ENCODE peak calls at places on chromosomes 7 and 10, in four cellular contexts. S is endodermal cell, B is left ventricle myocardium inferior, U is AG09309. X is an unnamed sample.
A peak's percentile ranks its signal among the peaks of the same experiment; 100 is the strongest.

GRCh38 chr7:55405856-55406541 is 40.9 kb downstream of the LANCL2 start:
- DNase-seq in S (no peak), B (no peak), U (no peak), X (no peak)

GRCh38 chr7:45978010-45978681 is 57.1 kb upstream of the IGFBP3 start:
- DNase-seq in S (peak; percentile 85), B (no peak), U (peak; percentile 96), X (peak; percentile 95)

GRCh38 chr10:27981744-27982143 is 17.1 kb downstream of the ODAD2 start:
- DNase-seq in S (no peak), B (no peak), U (no peak), X (no peak)

GRCh38 chr7:132547806-132548205 is 28.5 kb downstream of the PLXNA4 start:
- DNase-seq in S (no peak), B (no peak), U (no peak), X (no peak)

GRCh38 chr7:91435386-91436059 is 171.3 kb downstream of the FZD1 start:
- DNase-seq in S (no peak), B (no peak), U (peak; percentile 23), X (peak; percentile 38)

GRCh38 chr10:18545626-18546025 is 105.8 kb downstream of the NSUN6 start:
- DNase-seq in S (no peak), B (no peak), U (no peak), X (no peak)

GRCh38 chr7:169165-169853 is 23.1 kb upstream of the FAM20C start:
- DNase-seq in S (no peak), B (no peak), U (no peak), X (no peak)

GRCh38 chr7:84372155-84372621 is 177.6 kb upstream of the SEMA3A start:
- DNase-seq in S (no peak), B (no peak), U (peak; percentile 91), X (peak; percentile 87)

GRCh38 chr10:86751477-86751876 is 4.9 kb upstream of the BMPR1A start:
- DNase-seq in S (no peak), B (no peak), U (no peak), X (no peak)

GRCh38 chr7:40008218-40008815 is 58.3 kb downstream of the CDK13 start:
- DNase-seq in S (no peak), B (no peak), U (peak; percentile 56), X (peak; percentile 85)

GRCh38 chr7:10973942-10974716 is 457 bp downstream of the PHF14 start:
- DNase-seq in S (peak; percentile 70), B (peak; percentile 30), U (no peak), X (peak; percentile 48)

GRCh38 chr7:121557034-121557892 is 161.2 kb upstream of the FAM3C start:
- DNase-seq in S (no peak), B (no peak), U (no peak), X (no peak)

GRCh38 chr7:30308392-30308791 is 24.0 kb downstream of the ZNRF2 start:
- DNase-seq in S (no peak), B (no peak), U (no peak), X (no peak)

GRCh38 chr7:28977881-28978280 is 19.8 kb upstream of the TRIL start:
- DNase-seq in S (no peak), B (no peak), U (no peak), X (no peak)

GRCh38 chr10:99389721-99390480 is 40.5 kb downstream of the GOT1 start:
- DNase-seq in S (no peak), B (no peak), U (no peak), X (no peak)

GRCh38 chr7:49125246-49125645 is 200.9 kb downstream of the CDC14C start:
- DNase-seq in S (no peak), B (no peak), U (no peak), X (no peak)

GRCh38 chr10:48550977-48551376 is 53.9 kb downstream of the ARHGAP22 start:
- DNase-seq in S (peak; percentile 35), B (no peak), U (no peak), X (no peak)

GRCh38 chr7:131747625-131748024 is 191.2 kb upstream of the PODXL start:
- DNase-seq in S (no peak), B (no peak), U (no peak), X (no peak)

GRCh38 chr7:21941570-21942224 is 4.0 kb downstream of the CDCA7L start:
- DNase-seq in S (peak; percentile 68), B (no peak), U (peak; percentile 31), X (no peak)

GRCh38 chr7:36084485-36085091 is 68.5 kb upstream of the EEPD1 start:
- DNase-seq in S (peak; percentile 89), B (no peak), U (peak; percentile 8), X (peak; percentile 22)

GRCh38 chr7:116499168-116500070 is at the start of gene CAV2:
- DNase-seq in S (peak; percentile 90), B (peak; percentile 83), U (no peak), X (peak; percentile 74)

GRCh38 chr7:30173058-30173897 is 38.5 kb downstream of the MTURN start:
- DNase-seq in S (peak; percentile 55), B (peak; percentile 74), U (peak; percentile 97), X (peak; percentile 70)

GRCh38 chr10:44961931-44962750 is 2.5 kb downstream of the RASSF4 start:
- DNase-seq in S (peak; percentile 33), B (no peak), U (no peak), X (no peak)
- H3K4me3 ChIP-seq in S (no peak overlapping the region), B (peak overlapping the region; percentile 85), U (no peak overlapping the region), X (no peak overlapping the region)

GRCh38 chr7:94400022-94400421 is 5.3 kb downstream of the COL1A2 start:
- DNase-seq in S (no peak), B (no peak), U (no peak), X (peak; percentile 37)

GRCh38 chr7:94403546-94403945 is 8.9 kb downstream of the COL1A2 start:
- DNase-seq in S (no peak), B (no peak), U (no peak), X (peak; percentile 39)

GRCh38 chr7:94397721-94398120 is 3.0 kb downstream of the COL1A2 start:
- DNase-seq in S (no peak), B (no peak), U (no peak), X (peak; percentile 49)

GRCh38 chr7:94401411-94401810 is 6.7 kb downstream of the COL1A2 start:
- DNase-seq in S (no peak), B (no peak), U (no peak), X (peak; percentile 39)

GRCh38 chr7:94400643-94401042 is 5.9 kb downstream of the COL1A2 start:
- DNase-seq in S (no peak), B (no peak), U (no peak), X (peak; percentile 63)
- H3K4me3 ChIP-seq in S (no peak overlapping the region), B (peak overlapping the region; percentile 19), U (peak overlapping the region; percentile 87), X (no peak overlapping the region)

DNA sequence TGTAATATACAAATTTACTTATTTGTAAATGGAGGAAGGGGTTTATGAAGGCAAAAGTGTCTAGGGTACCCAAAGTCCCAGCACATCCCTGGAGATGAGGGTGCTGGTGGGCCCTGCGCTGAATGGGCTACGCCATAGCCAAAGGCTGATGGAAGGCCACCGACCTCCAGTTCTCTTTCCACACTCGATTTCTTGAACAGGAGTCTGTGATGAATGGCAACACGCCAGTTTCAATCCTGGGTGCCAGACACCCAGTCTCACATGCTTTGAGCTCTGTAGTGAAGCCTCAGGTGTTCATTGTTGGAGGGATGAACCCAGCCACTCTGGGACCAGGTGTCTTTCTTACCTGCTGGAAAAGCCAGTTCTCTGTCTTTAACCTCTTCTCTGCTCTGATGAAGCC is 752 bp downstream of the LRMDA start:
- DNase-seq in S (peak; percentile 56), B (no peak), U (no peak), X (no peak)
- H3K4me3 ChIP-seq in S (no peak overlapping the region), B (peak overlapping the region; percentile 77), U (no peak overlapping the region), X (no peak overlapping the region)

DNA sequence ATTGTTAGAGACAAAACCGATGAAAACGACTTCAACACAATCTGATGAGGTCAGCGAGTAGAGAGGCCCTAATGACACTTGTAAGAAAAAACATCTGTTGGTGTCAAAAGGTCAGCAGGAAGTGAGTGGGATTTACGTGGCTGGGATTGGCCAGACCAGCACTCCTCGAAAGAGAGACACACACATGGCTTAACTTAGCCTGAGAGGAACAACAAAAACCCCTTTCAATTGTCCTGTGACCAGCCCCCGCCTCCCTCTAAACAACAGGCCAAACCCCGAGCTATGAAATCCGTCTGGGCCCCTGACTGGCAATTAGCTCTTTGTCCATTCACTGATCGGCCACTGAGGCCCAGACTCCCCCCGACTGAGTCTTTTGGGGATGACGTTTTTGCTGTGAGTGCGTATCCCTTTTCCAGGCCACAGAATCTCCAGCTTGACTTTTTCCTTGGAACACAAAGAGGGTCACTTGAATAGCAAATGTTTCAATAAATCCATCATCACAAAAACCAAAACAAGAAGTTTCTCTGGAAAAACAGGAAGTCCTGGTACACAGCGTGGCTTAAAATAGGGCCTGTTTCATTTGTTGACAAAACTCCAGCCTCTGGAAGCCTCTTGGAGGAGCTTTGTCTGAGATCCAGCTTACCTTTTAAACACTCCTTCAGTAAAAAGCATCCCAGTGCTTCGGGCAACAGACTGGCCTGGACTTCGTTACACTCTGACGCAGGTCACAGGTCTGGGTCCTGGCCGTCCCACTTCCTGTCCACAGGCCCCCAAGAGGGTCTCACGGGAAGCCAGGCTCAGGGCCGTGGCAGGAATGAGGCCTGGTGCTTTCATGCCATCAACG is 103.0 kb downstream of the CTBP2 start:
- DNase-seq in S (no peak), B (peak; percentile 61), U (peak; percentile 74), X (peak; percentile 96)
- H3K4me3 ChIP-seq in S (no peak overlapping the region), B (peak overlapping the region; percentile 40), U (no peak overlapping the region), X (no peak overlapping the region)

DNA sequence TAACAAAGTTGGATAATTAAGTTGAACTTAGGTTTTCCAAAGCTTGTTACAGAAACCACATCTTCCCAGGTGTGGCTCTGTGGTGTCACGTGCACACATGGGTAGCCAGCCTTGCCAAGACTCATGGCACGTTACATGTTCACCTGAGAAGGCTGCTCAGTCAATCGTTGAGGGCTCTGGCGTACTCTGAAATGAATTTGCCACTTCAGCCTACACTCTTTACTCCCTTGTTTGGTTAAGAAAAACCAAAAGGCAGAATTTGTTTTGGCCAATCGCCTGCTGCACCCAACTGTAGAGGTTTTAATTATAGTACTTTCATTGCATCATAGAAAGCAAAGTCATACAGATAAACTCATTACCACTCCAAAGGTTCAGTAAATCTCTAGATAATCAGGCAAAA is 88.6 kb downstream of the DIP2C start:
- DNase-seq in S (no peak), B (no peak), U (no peak), X (no peak)
- H3K4me3 ChIP-seq in S (no peak overlapping the region), B (no peak overlapping the region), U (no peak overlapping the region), X (no peak overlapping the region)

GRCh38 chr7:44128721-44129582 is 5.6 kb upstream of the POLD2 start:
- DNase-seq in S (no peak), B (no peak), U (no peak), X (no peak)
- H3K4me3 ChIP-seq in S (no peak overlapping the region), B (no peak overlapping the region), U (no peak overlapping the region), X (no peak overlapping the region)

GRCh38 chr10:100570518-100570865 is 34.7 kb downstream of the HIF1AN start:
- DNase-seq in S (no peak), B (no peak), U (no peak), X (no peak)
- H3K4me3 ChIP-seq in S (peak overlapping the region; percentile 77), B (no peak overlapping the region), U (no peak overlapping the region), X (no peak overlapping the region)

DNA sequence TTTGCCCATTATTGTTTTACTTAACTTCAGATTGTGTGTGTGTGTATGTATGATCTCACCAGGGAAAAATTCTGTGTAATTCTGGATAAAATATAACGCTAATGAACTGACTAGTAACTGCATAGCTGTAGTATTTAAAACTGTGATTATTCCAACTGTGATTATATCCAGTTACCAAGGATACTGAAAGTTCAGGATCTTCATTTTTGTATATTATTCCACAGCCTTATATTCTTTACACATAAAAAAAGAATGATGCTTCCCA is 2.9 kb downstream of the TWIST1 start:
- DNase-seq in S (no peak), B (no peak), U (no peak), X (peak; percentile 69)
- H3K4me3 ChIP-seq in S (no peak overlapping the region), B (peak overlapping the region; percentile 72), U (peak overlapping the region; percentile 95), X (peak overlapping the region; percentile 86)